ENCODE peak calls at places on chromosomes 1 and 21, in seven cellular contexts. G, J, B, D, T, M and Z are unnamed samples.

GRCh38 chr1:118842462-118843201 is 145.5 kb downstream of the TBX15 start:
- DNase-seq in G (no peak), T (no peak), J (no peak), B (no peak), D (no peak), M (peak; percentile 12), Z (peak; percentile 31)

GRCh38 chr1:150560011-150560438 is 10.8 kb downstream of the ADAMTSL4 start:
- DNase-seq in M (peak; percentile 87), T (peak; percentile 82), B (peak; percentile 88), D (peak; percentile 91), G (peak; percentile 81), J (peak; percentile 76), Z (peak; percentile 83)

GRCh38 chr1:35047188-35047858 is 15.6 kb upstream of the ZMYM6 start:
- DNase-seq in J (no peak), B (no peak), M (no peak), D (no peak), T (no peak), G (no peak), Z (no peak)

GRCh38 chr1:244214009-244214967 is 163.2 kb downstream of the ZBTB18 start:
- DNase-seq in D (peak; percentile 25), J (peak; percentile 33), B (peak; percentile 79), T (no peak), G (no peak), M (peak; percentile 24), Z (no peak)

GRCh38 chr1:151763990-151764389 is 694 bp upstream of the MRPL9 start:
- DNase-seq in G (no peak), J (no peak), D (no peak), T (no peak), B (no peak), M (no peak), Z (no peak)

GRCh38 chr1:65084068-65084467 is 63.9 kb upstream of the AK4 start:
- DNase-seq in M (no peak), T (no peak), B (no peak), G (no peak), D (no peak), J (no peak), Z (no peak)

GRCh38 chr1:193614817-193615216 is 428.4 kb upstream of the B3GALT2 start:
- DNase-seq in J (no peak), D (no peak), G (no peak), M (no peak), T (no peak), B (no peak), Z (no peak)

GRCh38 chr21:29217818-29218252 is 80.9 kb upstream of the BACH1 start:
- DNase-seq in G (no peak), J (no peak), D (no peak), M (no peak), B (no peak), T (no peak), Z (no peak)

GRCh38 chr1:203607169-203607873 is 19.3 kb upstream of the ATP2B4 start:
- DNase-seq in T (peak; percentile 41), D (no peak), G (no peak), J (peak; percentile 90), B (no peak), M (no peak), Z (no peak)

GRCh38 chr1:187264995-187265602 is 436.4 kb downstream of the PLA2G4A start:
- DNase-seq in M (peak; percentile 63), J (peak; percentile 21), T (no peak), D (no peak), G (no peak), B (peak; percentile 49), Z (no peak)

GRCh38 chr1:237108299-237109040 is 66.5 kb downstream of the RYR2 start:
- DNase-seq in G (no peak), T (no peak), B (no peak), M (peak; percentile 48), J (no peak), D (no peak), Z (no peak)

GRCh38 chr1:51969038-51969705 is 21.3 kb downstream of the RAB3B start:
- DNase-seq in G (peak; percentile 44), T (no peak), B (no peak), D (no peak), J (peak; percentile 67), M (no peak), Z (no peak)

GRCh38 chr1:219798283-219799030 is 129.9 kb downstream of the SLC30A10 start:
- DNase-seq in G (no peak), J (no peak), T (no peak), B (no peak), D (no peak), M (no peak), Z (no peak)

GRCh38 chr1:63813829-63814277 is 40.0 kb downstream of the ROR1 start:
- DNase-seq in D (no peak), M (no peak), J (peak; percentile 27), T (no peak), B (no peak), G (no peak), Z (no peak)

GRCh38 chr1:164726235-164726634 is 167.3 kb downstream of the PBX1 start:
- DNase-seq in B (no peak), T (no peak), J (no peak), M (no peak), D (no peak), G (no peak), Z (no peak)

GRCh38 chr1:246631426-246631825 is 65.2 kb downstream of the CNST start:
- DNase-seq in M (no peak), J (no peak), B (no peak), G (no peak), T (no peak), D (no peak), Z (no peak)

GRCh38 chr1:230456478-230456877 is 30.3 kb upstream of the PGBD5 start:
- DNase-seq in D (no peak), J (no peak), T (no peak), M (no peak), B (no peak), G (no peak), Z (no peak)

GRCh38 chr1:88140325-88140724 is 543.7 kb upstream of the PKN2 start:
- DNase-seq in D (no peak), G (no peak), T (no peak), M (no peak), B (no peak), J (no peak), Z (no peak)

GRCh38 chr1:205443585-205444299 is 12.1 kb downstream of the BLACAT1 start:
- DNase-seq in B (no peak), T (no peak), J (no peak), D (no peak), G (no peak), M (no peak), Z (no peak)

GRCh38 chr1:54370287-54371003 is 35.7 kb downstream of the SSBP3 start:
- DNase-seq in M (no peak), T (no peak), G (no peak), B (no peak), J (no peak), D (no peak), Z (no peak)
- H3K4me1 ChIP-seq in M (peaks cover 21% of the 10 kb centered on the region), T (peaks cover 25% of the 10 kb centered on the region), G (no peaks in the 10 kb centered on the region), B (peaks cover 13% of the 10 kb centered on the region), J (peaks cover 41% of the 10 kb centered on the region), D (peaks cover 35% of the 10 kb centered on the region), Z (peaks cover 24% of the 10 kb centered on the region)

GRCh38 chr1:23178414-23178813 is 9.8 kb upstream of the LUZP1 start:
- DNase-seq in T (no peak), J (no peak), B (no peak), M (no peak), G (no peak), D (no peak), Z (no peak)

GRCh38 chr1:23177438-23178380 is 9.1 kb upstream of the LUZP1 start:
- DNase-seq in T (peak; percentile 82), D (peak; percentile 88), J (peak; percentile 85), B (peak; percentile 70), M (peak; percentile 91), G (peak; percentile 51), Z (peak; percentile 72)

GRCh38 chr1:23174383-23175110 is 5.9 kb upstream of the LUZP1 start:
- DNase-seq in M (no peak), B (no peak), G (no peak), J (no peak), D (no peak), T (no peak), Z (no peak)

GRCh38 chr1:23177031-23177430 is 8.4 kb upstream of the LUZP1 start:
- DNase-seq in B (no peak), M (no peak), T (no peak), D (no peak), J (no peak), G (no peak), Z (no peak)

DNA sequence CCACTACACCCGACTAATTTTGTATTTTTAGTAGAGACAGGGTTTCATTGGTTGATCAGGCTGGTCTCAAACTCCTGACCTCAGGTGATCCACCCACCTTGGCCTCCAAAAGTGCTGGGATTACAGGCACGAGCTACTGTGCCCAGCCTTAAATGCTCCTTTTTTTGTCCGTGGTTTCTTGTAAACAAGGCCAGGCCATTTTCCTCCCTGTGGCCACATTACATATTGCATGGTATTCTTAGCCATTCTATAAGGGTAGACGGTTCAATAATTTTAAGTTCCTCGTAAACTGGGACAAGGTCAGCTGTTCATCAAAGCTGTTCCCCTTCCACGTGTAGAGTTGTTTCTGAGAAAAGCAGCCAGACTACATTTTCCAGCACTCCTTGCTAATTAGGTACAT is 10.3 kb upstream of the LUZP1 start:
- DNase-seq in G (no peak), J (no peak), M (peak; percentile 18), D (no peak), B (no peak), T (no peak), Z (no peak)
- TF ChIP-seq CTCF in G (peak; percentile 22), J (peak; percentile 50), M (peak; percentile 28), D (peak; percentile 41), B (peak; percentile 38), T (no peak), Z (no peak)

DNA sequence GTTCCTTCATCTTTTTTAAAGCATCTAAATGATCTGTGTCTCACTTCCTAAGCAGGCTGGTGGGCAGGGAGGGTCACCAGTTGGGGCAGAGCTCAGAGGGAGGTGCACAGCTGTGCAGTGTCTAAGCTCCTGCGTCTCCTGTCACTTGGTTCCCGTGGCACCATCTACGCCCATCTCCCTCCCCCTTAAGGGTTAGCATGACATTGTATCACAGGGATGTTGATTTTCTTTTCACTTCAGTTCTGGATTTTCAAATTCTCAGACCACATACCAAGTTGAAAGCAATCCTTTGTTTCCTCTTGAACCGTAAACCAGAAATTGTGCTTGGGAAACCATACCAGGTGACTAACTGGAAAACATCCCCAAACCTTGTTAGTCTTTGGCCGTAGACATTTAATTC is 187.0 kb downstream of the KIF26B start:
- DNase-seq in G (no peak), M (no peak), B (no peak), J (no peak), D (no peak), T (no peak), Z (no peak)
- H3K4me1 ChIP-seq in G (peaks cover 17% of the 10 kb centered on the region), M (no peaks in the 10 kb centered on the region), B (no peaks in the 10 kb centered on the region), J (no peaks in the 10 kb centered on the region), D (no peaks in the 10 kb centered on the region), T (no peaks in the 10 kb centered on the region), Z (no peaks in the 10 kb centered on the region)

DNA sequence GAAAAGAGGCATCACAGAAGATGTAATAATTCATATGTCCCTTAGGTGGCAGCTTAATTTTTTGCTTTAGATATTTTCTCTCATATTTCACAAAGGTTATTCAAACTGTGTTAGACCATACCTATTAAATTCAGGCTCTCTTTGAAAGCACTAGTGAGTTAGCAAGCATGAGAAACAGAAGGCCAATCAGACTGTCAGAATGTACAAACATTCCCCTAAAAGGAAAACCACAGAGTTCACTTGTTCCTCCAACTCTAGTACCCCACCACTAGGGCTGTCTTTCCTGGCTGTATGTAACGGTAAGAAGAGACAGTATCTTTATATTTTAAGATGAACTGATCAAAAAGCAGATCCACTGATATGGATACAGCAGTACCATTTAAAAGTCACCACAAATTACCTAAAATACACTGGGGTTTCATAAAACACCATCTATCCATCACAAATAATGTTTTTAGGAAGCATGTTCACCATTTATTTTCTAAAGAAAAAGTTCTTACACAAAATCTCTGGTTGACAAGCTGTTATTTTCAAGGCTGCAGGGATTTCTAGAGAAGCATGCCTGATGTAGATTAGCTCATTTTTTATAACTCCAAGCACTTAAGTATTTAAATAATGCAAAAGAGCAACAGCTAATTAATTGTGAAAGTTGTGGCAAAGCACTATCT is 1.8 kb downstream of the ARPC5 start:
- DNase-seq in D (no peak), J (no peak), G (no peak), B (no peak), M (peak; percentile 51), T (no peak), Z (no peak)
- TF ChIP-seq CTCF in D (peak; percentile 38), J (peak; percentile 38), G (peak; percentile 67), B (peak; percentile 60), M (peak; percentile 53), T (peak; percentile 32), Z (peak; percentile 0)